ENCODE peak calls at places on chromosomes 6 and 20, in eight cellular contexts. T is nephron progenitor cell, W is tibial artery, O is GM13976, R is GM12864, N is MCF 10A, C is lower lobe of right lung, Z is GM10248. V is an unnamed sample.

GRCh38 chr6:159969204-159969912 is 476 bp downstream of the IGF2R start:
- DNase-seq in O (peak), C (peak), R (no peak), Z (peak), T (peak), W (no peak), N (peak), V (no peak)

GRCh38 chr6:111381126-111381525 is 101.9 kb downstream of the REV3L start:
- DNase-seq in C (no peak), N (no peak), O (no peak), R (no peak), Z (no peak), T (no peak), W (no peak), V (no peak)

GRCh38 chr6:26268659-26269402 is 96.2 kb upstream of the BTN3A2 start:
- DNase-seq in N (peak), T (peak), Z (no peak), R (no peak), W (no peak), O (no peak), C (no peak), V (no peak)

GRCh38 chr6:157235600-157236039 is 87.7 kb downstream of the TMEM242 start:
- DNase-seq in C (no peak), O (peak), Z (peak), W (peak), N (no peak), T (peak), R (no peak), V (peak)

GRCh38 chr6:39902136-39902535 is 32.1 kb downstream of the MOCS1 start:
- DNase-seq in Z (no peak), N (no peak), C (no peak), R (no peak), O (no peak), T (no peak), W (no peak), V (no peak)

GRCh38 chr6:13586936-13587542 is 12.6 kb downstream of the SIRT5 start:
- DNase-seq in Z (no peak), N (no peak), C (no peak), T (no peak), R (no peak), W (no peak), O (no peak), V (no peak)

GRCh38 chr20:25525857-25526256 is 59.5 kb downstream of the NINL start:
- DNase-seq in W (no peak), N (peak), O (no peak), T (no peak), R (no peak), Z (no peak), C (no peak), V (no peak)

GRCh38 chr20:44185574-44185973 is 1.4 kb downstream of the JPH2 start:
- DNase-seq in O (no peak), W (no peak), N (no peak), Z (no peak), C (no peak), T (no peak), R (no peak), V (no peak)

GRCh38 chr6:127938701-127939100 is 37.8 kb upstream of the THEMIS start:
- DNase-seq in N (peak), O (no peak), Z (no peak), C (no peak), W (no peak), T (no peak), R (no peak), V (no peak)

GRCh38 chr20:45523833-45524232 is 8.4 kb upstream of the SPINT3 start:
- DNase-seq in W (no peak), Z (no peak), C (no peak), R (no peak), N (no peak), O (no peak), T (no peak), V (no peak)

GRCh38 chr6:18042536-18043145 is 55.2 kb upstream of the KIF13A start:
- DNase-seq in N (no peak), T (no peak), C (no peak), Z (no peak), R (no peak), O (no peak), W (no peak), V (no peak)

GRCh38 chr6:67131827-67132226 is 1424.8 kb upstream of the EYS start:
- DNase-seq in O (no peak), Z (no peak), T (no peak), C (no peak), N (no peak), W (peak), R (no peak), V (no peak)

GRCh38 chr20:62168061-62168460 is 14.8 kb upstream of the MTG2 start:
- DNase-seq in Z (no peak), T (no peak), N (no peak), W (no peak), R (no peak), C (no peak), O (no peak), V (no peak)

GRCh38 chr6:88157106-88157505 is 9.0 kb downstream of the CNR1 start:
- DNase-seq in T (no peak), W (no peak), C (no peak), Z (no peak), O (no peak), R (no peak), N (no peak), V (no peak)

GRCh38 chr20:32474967-32475819 is 109.9 kb downstream of the NOL4L start:
- DNase-seq in R (no peak), C (peak), W (peak), N (peak), Z (peak), T (peak), O (peak), V (peak)

GRCh38 chr6:39051399-39052122 is 3.0 kb downstream of the GLP1R start:
- DNase-seq in O (no peak), T (no peak), Z (no peak), C (no peak), R (no peak), W (no peak), N (peak), V (no peak)

GRCh38 chr20:38256021-38256420 is 4.5 kb downstream of the KIAA1755 start:
- DNase-seq in T (no peak), N (no peak), C (no peak), W (no peak), Z (no peak), R (no peak), O (no peak), V (no peak)

GRCh38 chr6:53770690-53771320 is 24.0 kb upstream of the LRRC1 start:
- DNase-seq in O (no peak), N (no peak), R (no peak), C (no peak), T (no peak), W (no peak), Z (no peak), V (no peak)

GRCh38 chr20:51889466-51889865 is 87.1 kb upstream of the SALL4 start:
- DNase-seq in W (no peak), N (no peak), Z (no peak), C (no peak), T (no peak), R (no peak), O (no peak), V (no peak)

GRCh38 chr6:73746776-73747175 is 50.8 kb downstream of the CD109 start:
- DNase-seq in C (no peak), W (no peak), R (no peak), N (no peak), T (no peak), O (no peak), Z (no peak), V (no peak)

GRCh38 chr6:170080828-170081368 is 210.0 kb downstream of the DLL1 start:
- DNase-seq in T (peak), W (no peak), Z (no peak), R (no peak), O (no peak), C (peak), N (no peak), V (no peak)

GRCh38 chr20:51831891-51832675 is 29.8 kb upstream of the SALL4 start:
- DNase-seq in N (no peak), W (no peak), T (no peak), C (no peak), Z (no peak), O (no peak), R (no peak), V (no peak)

DNA sequence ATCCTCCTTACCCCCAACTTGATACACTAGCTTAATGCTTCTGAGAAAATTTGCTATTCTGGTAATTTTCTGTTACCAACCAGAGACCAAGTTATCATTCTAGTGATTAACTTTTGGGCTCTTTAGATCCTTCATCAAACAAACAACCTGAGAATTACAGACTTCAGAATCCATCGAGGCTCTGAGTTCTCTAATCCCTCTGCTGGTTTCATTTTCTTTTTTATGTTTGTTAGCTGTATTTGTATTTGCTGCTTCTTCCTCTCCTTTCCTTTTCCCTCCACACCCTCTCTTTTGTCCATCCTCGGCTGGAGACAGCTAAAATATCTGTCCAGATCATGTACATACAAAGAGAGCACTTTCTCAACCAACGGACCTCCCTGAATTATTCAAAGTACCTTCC is 98.7 kb upstream of the RIPOR2 start:
- DNase-seq in R (no peak), T (no peak), W (no peak), N (no peak), C (no peak), O (no peak), Z (no peak), V (no peak)
- TF ChIP-seq CTCF in R (no peak), T (no peak), W (no peak), N (no peak), C (no peak), O (no peak), Z (no peak), V (no peak)

DNA sequence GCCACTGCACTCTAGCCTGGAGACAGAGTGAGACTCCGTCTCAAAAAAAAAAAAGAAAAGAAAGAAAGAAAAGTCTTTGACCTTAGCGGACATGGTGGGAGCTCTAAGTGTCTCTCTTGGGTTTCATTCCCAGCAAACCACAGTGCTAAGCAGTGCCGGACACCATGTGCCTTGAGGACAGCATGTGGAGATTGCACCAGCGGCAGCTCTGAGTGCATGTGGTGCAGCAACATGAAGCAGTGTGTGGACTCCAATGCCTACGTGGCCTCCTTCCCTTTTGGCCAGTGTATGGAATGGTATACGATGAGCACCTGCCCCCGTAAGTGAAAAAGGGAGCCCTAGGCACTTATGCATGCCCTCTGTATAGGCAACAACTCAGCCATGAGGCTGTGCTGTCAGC is 79.4 kb downstream of the GFRA4 start:
- DNase-seq in Z (no peak), O (no peak), T (no peak), W (no peak), R (no peak), C (no peak), N (no peak), V (no peak)
- TF ChIP-seq CTCF in Z (no peak), O (no peak), T (no peak), W (no peak), R (no peak), C (no peak), N (no peak), V (no peak)

GRCh38 chr20:54649511-54649962 is 174.1 kb downstream of the DOK5 start:
- DNase-seq in N (peak), W (peak), Z (peak), R (peak), C (peak), T (peak), O (peak), V (peak)
- TF ChIP-seq CTCF in N (peak), W (peak), Z (peak), R (peak), C (peak), T (peak), O (peak), V (peak)

GRCh38 chr6:64489760-64490159 is 854.2 kb downstream of the PHF3 start:
- DNase-seq in Z (no peak), W (no peak), O (no peak), C (no peak), R (no peak), T (no peak), N (no peak), V (no peak)

GRCh38 chr6:64483956-64484499 is 848.4 kb downstream of the PHF3 start:
- DNase-seq in C (no peak), W (no peak), T (no peak), O (no peak), Z (no peak), R (no peak), N (no peak), V (no peak)

GRCh38 chr6:64486952-64487351 is 851.4 kb downstream of the PHF3 start:
- DNase-seq in O (no peak), N (no peak), T (no peak), W (no peak), R (no peak), C (no peak), Z (no peak), V (no peak)
- TF ChIP-seq CTCF in O (no peak), N (no peak), T (no peak), W (no peak), R (no peak), C (no peak), Z (no peak), V (no peak)

GRCh38 chr20:21102252-21102609 is 3.9 kb downstream of the LINC00237 start:
- DNase-seq in C (peak), O (peak), Z (peak), N (no peak), R (no peak), W (peak), T (peak), V (peak)
- TF ChIP-seq CTCF in C (no peak), O (no peak), Z (no peak), N (no peak), R (no peak), W (no peak), T (no peak), V (no peak)

DNA sequence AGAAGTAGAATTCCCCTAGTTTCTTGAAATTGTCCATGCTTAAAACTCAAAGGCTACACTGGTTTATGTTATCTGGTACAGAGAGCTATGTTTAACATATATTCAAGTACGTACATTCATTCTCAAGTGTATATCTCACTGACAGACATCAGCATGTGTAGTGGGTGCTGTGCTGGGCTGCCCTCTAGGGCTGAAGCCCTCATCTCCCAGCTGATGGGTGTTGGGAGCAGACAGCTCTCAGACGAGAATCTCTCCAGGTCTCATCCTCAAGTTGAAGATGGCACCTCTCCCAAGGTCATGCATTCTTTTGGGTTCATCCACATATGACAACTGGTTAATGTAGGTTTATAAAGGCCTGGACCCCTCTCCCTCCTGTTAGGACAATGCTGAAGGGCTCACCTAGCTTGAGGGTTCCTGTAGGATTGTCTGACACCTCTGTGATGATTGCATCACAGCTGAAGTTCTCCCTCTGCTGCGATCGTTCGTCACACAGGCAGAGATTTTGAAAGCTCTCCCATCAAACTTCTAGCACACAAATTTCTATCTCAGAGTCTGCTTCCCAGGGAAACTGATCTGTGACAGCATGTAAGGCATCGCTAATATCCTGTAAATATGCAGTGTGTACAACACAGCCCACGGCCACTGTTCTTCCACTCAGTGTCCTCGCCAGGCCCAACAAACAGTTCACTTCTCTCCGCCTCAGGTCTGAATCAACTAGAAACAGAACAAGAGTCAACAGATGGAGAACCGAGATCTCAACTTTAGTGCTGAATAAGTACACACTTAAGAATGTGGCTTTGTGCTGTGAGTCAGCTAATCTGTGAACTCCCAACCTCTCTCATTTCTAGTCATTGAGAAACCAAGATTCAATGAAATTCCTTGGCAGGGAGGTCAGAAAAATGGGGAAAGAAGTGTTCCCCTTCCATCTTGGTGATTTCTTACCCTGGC is 43.2 kb downstream of the PREP start:
- DNase-seq in W (no peak), Z (no peak), T (no peak), C (no peak), N (peak), R (no peak), O (peak), V (no peak)
- TF ChIP-seq CTCF in W (no peak), Z (no peak), T (no peak), C (no peak), N (no peak), R (no peak), O (no peak), V (no peak)

DNA sequence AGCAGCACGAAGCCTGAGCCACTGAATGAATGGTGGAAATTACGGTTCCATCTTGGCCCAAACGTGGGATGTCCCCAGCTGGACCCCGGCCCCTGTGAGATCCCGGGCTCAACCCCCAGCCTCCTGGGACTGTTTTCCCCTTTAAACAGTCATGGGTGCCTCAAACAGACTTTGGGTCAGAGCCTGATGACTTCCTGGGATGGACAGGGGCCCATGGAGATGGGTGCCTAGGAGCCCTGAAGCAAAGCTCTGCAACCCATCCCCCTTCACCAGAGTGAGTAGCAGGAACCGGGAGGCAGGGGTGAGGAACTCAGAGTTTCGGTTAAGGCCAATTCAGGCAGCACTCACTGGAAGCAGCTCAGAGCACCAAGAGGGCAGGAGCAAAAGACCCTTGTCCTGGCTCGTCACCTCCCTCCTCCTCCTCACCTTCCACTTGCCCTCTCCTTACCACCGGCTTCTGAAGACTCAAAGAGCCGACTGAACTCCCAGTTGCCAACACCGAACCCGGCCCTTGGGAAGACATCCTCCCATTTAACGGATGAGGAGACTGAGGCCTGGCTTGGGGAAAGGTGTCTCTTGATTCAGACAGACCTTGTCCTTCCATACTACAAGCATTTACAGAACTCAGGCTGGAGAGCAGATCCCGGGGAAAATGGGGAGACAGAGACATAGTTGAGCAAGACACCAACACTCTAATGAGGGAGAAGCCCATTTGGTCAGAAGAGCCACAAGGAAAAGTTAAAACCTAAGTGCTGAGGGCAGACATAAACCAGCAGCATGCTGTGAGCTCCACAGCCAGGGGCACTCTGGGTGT is 14.9 kb upstream of the TLDC2 start:
- DNase-seq in C (no peak), O (no peak), R (no peak), Z (no peak), T (no peak), N (no peak), W (no peak), V (no peak)
- TF ChIP-seq CTCF in C (no peak), O (no peak), R (no peak), Z (no peak), T (no peak), N (no peak), W (no peak), V (no peak)